ENCODE peak calls at places on chromosomes 11 and 22, in six cellular contexts. One of them, this sample, is unnamed.

GRCh38 chr11:5631969-5632635 is 7.3 kb downstream of the TRIM34 start:
- DNase-seq in GM12891: peak; percentile 37
- DNase-seq in HepG2: no peak
- DNase-seq in H1: no peak
- DNase-seq in K562: no peak
- DNase-seq in GM12878: peak; percentile 85
- DNase-seq in this sample: peak; percentile 29

GRCh38 chr11:10076458-10077141 is 217.4 kb downstream of the SBF2 start:
- DNase-seq in GM12891: peak; percentile 7
- DNase-seq in HepG2: peak; percentile 19
- DNase-seq in H1: peak; percentile 84
- DNase-seq in K562: peak; percentile 62
- DNase-seq in GM12878: no peak
- DNase-seq in this sample: no peak

GRCh38 chr11:66694056-66694410 is 16.3 kb upstream of the RBM4B start:
- DNase-seq in GM12891: no peak
- DNase-seq in HepG2: no peak
- DNase-seq in H1: no peak
- DNase-seq in K562: no peak
- DNase-seq in GM12878: no peak
- DNase-seq in this sample: no peak

GRCh38 chr11:79488286-79488685 is 47.5 kb upstream of the TENM4 start:
- DNase-seq in GM12891: no peak
- DNase-seq in HepG2: no peak
- DNase-seq in H1: no peak
- DNase-seq in K562: no peak
- DNase-seq in GM12878: no peak
- DNase-seq in this sample: no peak

GRCh38 chr11:131206671-131207070 is 163.7 kb upstream of the NTM start:
- DNase-seq in GM12891: no peak
- DNase-seq in HepG2: no peak
- DNase-seq in H1: no peak
- DNase-seq in K562: no peak
- DNase-seq in GM12878: no peak
- DNase-seq in this sample: no peak

GRCh38 chr11:74001822-74002286 is 7.0 kb downstream of the UCP3 start:
- DNase-seq in GM12891: no peak
- DNase-seq in HepG2: no peak
- DNase-seq in H1: no peak
- DNase-seq in K562: no peak
- DNase-seq in GM12878: no peak
- DNase-seq in this sample: no peak

GRCh38 chr11:37857726-37858125 is 1259.7 kb upstream of the RAG2 start:
- DNase-seq in GM12891: no peak
- DNase-seq in HepG2: no peak
- DNase-seq in H1: no peak
- DNase-seq in K562: peak; percentile 9
- DNase-seq in GM12878: no peak
- DNase-seq in this sample: no peak

GRCh38 chr11:67400251-67400941 is 1.3 kb downstream of the PPP1CA start:
- DNase-seq in GM12891: no peak
- DNase-seq in HepG2: no peak
- DNase-seq in H1: no peak
- DNase-seq in K562: no peak
- DNase-seq in GM12878: no peak
- DNase-seq in this sample: no peak

GRCh38 chr22:27108425-27109114 is 451.2 kb downstream of the MIAT start:
- DNase-seq in GM12891: no peak
- DNase-seq in HepG2: no peak
- DNase-seq in H1: no peak
- DNase-seq in K562: no peak
- DNase-seq in GM12878: no peak
- DNase-seq in this sample: no peak

GRCh38 chr11:36409152-36409713 is 100.8 kb downstream of the TRAF6 start:
- DNase-seq in GM12891: no peak
- DNase-seq in HepG2: no peak
- DNase-seq in H1: no peak
- DNase-seq in K562: no peak
- DNase-seq in GM12878: no peak
- DNase-seq in this sample: no peak

GRCh38 chr22:42338502-42338901 is 68.0 kb upstream of the TCF20 start:
- DNase-seq in GM12891: no peak
- DNase-seq in HepG2: no peak
- DNase-seq in H1: no peak
- DNase-seq in K562: no peak
- DNase-seq in GM12878: no peak
- DNase-seq in this sample: no peak

GRCh38 chr11:6378695-6378989 is 11.6 kb upstream of the SMPD1 start:
- DNase-seq in GM12891: no peak
- DNase-seq in HepG2: no peak
- DNase-seq in H1: no peak
- DNase-seq in K562: no peak
- DNase-seq in GM12878: no peak
- DNase-seq in this sample: no peak

GRCh38 chr11:123903932-123904331 is 2.0 kb downstream of the OR8D4 start:
- DNase-seq in GM12891: no peak
- DNase-seq in HepG2: no peak
- DNase-seq in H1: no peak
- DNase-seq in K562: no peak
- DNase-seq in GM12878: no peak
- DNase-seq in this sample: no peak

GRCh38 chr11:107689317-107690202 is 22.3 kb downstream of the SLN start:
- DNase-seq in GM12891: peak; percentile 12
- DNase-seq in HepG2: peak; percentile 57
- DNase-seq in H1: peak; percentile 78
- DNase-seq in K562: peak; percentile 33
- DNase-seq in GM12878: no peak
- DNase-seq in this sample: no peak

GRCh38 chr11:130645164-130645859 is 196.9 kb downstream of the ADAMTS15 start:
- DNase-seq in GM12891: no peak
- DNase-seq in HepG2: no peak
- DNase-seq in H1: no peak
- DNase-seq in K562: no peak
- DNase-seq in GM12878: no peak
- DNase-seq in this sample: no peak

GRCh38 chr11:33412231-33412630 is 155.1 kb downstream of the HIPK3 start:
- DNase-seq in GM12891: no peak
- DNase-seq in HepG2: no peak
- DNase-seq in H1: no peak
- DNase-seq in K562: no peak
- DNase-seq in GM12878: no peak
- DNase-seq in this sample: no peak

GRCh38 chr11:47783087-47783610 is 16.0 kb upstream of the FNBP4 start:
- DNase-seq in GM12891: no peak
- DNase-seq in HepG2: no peak
- DNase-seq in H1: no peak
- DNase-seq in K562: no peak
- DNase-seq in GM12878: no peak
- DNase-seq in this sample: no peak

GRCh38 chr22:23010430-23010829 is 59.9 kb upstream of the GNAZ start:
- DNase-seq in GM12891: no peak
- DNase-seq in HepG2: no peak
- DNase-seq in H1: no peak
- DNase-seq in K562: peak; percentile 49
- DNase-seq in GM12878: no peak
- DNase-seq in this sample: no peak

DNA sequence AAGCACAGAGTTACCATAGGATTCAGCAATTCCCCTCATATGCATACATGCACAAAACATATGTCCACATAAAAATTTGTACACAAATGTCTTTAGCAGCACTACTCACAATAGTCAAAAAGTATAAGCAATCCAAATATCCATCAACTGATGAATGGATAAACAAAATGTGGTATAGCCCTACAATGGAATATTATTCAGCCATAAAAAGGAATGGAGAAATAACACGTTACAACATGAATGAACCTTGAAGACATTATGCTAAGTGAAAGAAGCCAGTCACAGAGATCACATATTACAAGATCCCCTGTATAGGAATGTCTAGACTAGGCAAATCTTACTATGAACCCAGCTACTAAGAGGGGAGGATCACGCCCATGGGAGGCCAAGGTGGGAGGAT is 7.2 kb downstream of the PRR14L start:
- DNase-seq in GM12891: no peak
- DNase-seq in HepG2: no peak
- DNase-seq in H1: no peak
- DNase-seq in K562: no peak
- DNase-seq in GM12878: no peak
- DNase-seq in this sample: no peak
- TF ChIP-seq TAF1 in GM12891: no peak
- TF ChIP-seq TAF1 in HepG2: no peak
- TF ChIP-seq TAF1 in H1: no peak
- TF ChIP-seq TAF1 in K562: no peak
- TF ChIP-seq TAF1 in GM12878: no peak
- TF ChIP-seq TAF1 in this sample: no peak

DNA sequence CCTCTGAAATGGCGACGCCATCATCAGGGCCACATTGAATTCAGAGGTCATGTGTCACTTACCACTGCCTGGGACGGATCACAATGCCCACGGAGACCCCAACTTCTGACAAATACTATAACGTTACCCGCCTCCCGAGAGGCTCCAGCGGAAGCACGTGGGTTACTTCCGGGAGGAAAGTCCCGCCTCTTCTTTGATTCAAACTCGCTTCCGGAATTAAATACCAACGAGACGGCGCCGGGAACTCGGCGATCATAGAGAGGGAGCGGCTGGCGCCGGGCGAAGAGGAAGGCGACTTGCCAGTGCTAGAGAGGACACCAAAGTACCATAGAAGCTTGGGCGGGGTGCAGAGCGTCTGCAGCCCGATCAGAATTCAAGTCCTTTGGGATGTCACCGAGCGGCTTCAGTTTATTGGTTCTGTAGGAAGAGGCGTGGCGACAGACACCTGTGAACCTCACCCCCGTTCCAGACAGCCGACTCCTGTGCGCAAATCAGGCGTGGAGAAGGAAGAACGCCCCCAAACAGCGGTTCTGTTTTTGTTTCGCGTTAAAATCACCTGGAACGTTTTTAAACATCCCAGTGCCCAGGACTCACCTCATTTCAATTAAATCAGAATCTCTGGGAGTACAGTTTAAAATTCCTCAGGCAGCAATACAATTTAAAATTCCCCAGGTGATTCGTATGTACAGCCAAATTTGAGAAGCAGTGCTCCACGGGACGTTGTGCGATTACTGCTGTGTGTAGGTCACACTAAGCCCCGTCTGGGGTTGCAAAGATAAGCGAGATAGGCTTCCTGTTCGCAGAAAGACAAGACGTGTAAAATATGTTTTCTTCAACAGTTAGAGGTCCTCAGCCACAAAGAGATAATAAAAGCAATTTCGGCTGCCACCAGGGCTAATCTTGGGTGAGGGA is at the start of gene TIMM10:
- DNase-seq in GM12891: peak; percentile 84
- DNase-seq in HepG2: peak; percentile 99
- DNase-seq in H1: peak; percentile 87
- DNase-seq in K562: peak; percentile 87
- DNase-seq in GM12878: peak; percentile 95
- DNase-seq in this sample: peak; percentile 81
- TF ChIP-seq POLR2A in GM12891: peak; percentile 81
- TF ChIP-seq POLR2A in HepG2: peak; percentile 70
- TF ChIP-seq POLR2A in H1: no peak
- TF ChIP-seq POLR2A in K562: peak; percentile 80
- TF ChIP-seq POLR2A in GM12878: peak; percentile 79
- TF ChIP-seq POLR2A in this sample: peak; percentile 87

GRCh38 chr22:37953062-37953436 is 352 bp downstream of the C22orf23 start:
- DNase-seq in GM12891: no peak
- DNase-seq in HepG2: no peak
- DNase-seq in H1: peak; percentile 62
- DNase-seq in K562: peak; percentile 43
- DNase-seq in GM12878: no peak
- DNase-seq in this sample: no peak

GRCh38 chr22:37953437-37954179 is at the start of the genes C22orf23 and POLR2F:
- DNase-seq in GM12891: peak; percentile 98
- DNase-seq in HepG2: peak; percentile 92
- DNase-seq in H1: peak; percentile 96
- DNase-seq in K562: peak; percentile 93
- DNase-seq in GM12878: peak; percentile 88
- DNase-seq in this sample: peak; percentile 97

GRCh38 chr22:37957232-37957631 is 3.7 kb downstream of the POLR2F start:
- DNase-seq in GM12891: no peak
- DNase-seq in HepG2: no peak
- DNase-seq in H1: no peak
- DNase-seq in K562: no peak
- DNase-seq in GM12878: no peak
- DNase-seq in this sample: no peak

DNA sequence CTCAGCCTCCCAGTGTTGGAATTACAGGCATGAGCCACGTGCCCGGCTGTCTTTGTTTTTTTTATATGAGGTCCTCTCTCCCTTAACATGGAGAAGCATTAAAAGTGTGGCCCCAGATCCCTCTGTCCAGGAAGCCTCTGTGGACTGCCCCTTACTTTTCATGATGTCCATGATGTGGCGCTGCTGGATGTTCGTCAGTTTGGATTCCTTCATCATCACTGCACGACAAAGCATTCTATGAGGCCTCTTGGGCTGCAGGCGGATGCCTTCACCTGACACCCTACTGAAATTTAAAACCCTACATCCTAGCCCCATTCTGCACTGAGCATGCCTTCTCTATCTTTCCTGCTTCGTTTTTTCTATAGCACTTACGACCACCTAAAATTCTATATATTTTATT is 2.1 kb downstream of the C22orf23 start:
- DNase-seq in GM12891: no peak
- DNase-seq in HepG2: peak; percentile 47
- DNase-seq in H1: no peak
- DNase-seq in K562: no peak
- DNase-seq in GM12878: no peak
- DNase-seq in this sample: no peak
- TF ChIP-seq TAF1 in GM12891: no peak
- TF ChIP-seq TAF1 in HepG2: no peak
- TF ChIP-seq TAF1 in H1: no peak
- TF ChIP-seq TAF1 in K562: no peak
- TF ChIP-seq TAF1 in GM12878: no peak
- TF ChIP-seq TAF1 in this sample: no peak

DNA sequence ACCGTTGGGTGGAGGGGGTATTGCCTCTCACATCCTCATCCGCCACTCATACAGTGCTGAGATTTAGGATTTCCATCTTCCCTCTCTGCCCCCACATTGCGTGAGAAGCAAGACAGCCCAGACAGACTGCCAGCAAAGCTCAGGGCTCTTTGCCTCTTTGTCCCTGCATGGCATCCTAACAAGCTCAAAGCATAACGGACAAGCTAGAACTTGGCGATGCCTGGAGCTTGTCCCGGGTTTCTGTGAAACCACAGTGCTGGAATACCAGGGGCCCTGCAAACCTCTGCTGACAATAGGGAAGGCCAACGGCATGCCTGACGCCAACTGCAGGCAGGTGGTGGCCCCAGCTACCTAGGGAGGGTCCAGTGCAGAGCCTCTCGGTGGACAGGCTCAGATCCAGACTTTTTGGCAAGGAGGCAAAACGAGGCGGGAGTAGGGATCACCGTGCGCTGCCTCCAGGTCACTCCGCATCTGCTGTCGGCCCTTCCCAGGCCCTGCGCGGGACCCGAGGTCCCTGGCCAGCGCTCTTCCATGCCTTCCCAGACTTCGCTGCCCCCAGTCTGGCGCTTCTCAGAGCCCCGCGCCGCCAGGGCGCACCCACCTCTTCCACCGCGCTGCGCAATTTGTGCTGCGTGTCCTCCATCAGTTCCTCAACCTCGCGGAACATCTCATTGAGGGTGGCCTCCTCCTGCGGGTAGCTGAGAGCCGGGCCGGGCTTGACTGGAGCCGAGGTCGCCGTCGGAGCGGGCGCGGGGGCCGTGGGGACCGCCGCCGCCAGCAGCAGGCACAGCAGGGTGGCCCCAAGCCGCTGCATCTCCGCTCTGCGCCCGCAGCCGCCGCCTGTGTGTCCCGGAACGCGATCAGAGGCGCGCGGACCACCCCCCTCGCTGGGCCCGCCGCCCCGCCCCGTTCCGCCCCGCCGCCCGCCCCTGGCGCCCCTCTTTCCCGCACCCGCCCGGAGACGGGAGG is at the start of gene DKK3:
- DNase-seq in GM12891: no peak
- DNase-seq in HepG2: no peak
- DNase-seq in H1: peak; percentile 66
- DNase-seq in K562: no peak
- DNase-seq in GM12878: no peak
- DNase-seq in this sample: no peak
- TF ChIP-seq POLR2A in GM12891: no peak
- TF ChIP-seq POLR2A in HepG2: no peak
- TF ChIP-seq POLR2A in H1: no peak
- TF ChIP-seq POLR2A in K562: no peak
- TF ChIP-seq POLR2A in GM12878: no peak
- TF ChIP-seq POLR2A in this sample: no peak

This sample was measured in GM12892.